ENCODE peak calls at places on chromosome 9, in seven cellular contexts. P is GM10248; V is stimulated activated effector memory CD8-positive, alpha-beta T cell treated with anti-CD3 and anti-CD28 coated beads, Interleukin-12 subunit alpha, Interleukin-12 subunit beta, amount 100 ng/mL, for 72 hours; W is activated gamma-delta T cell treated with Interleukin-2 at 50 U/mL for 16 hours; I is RWPE1; L is activated T-helper 1 cell treated with anti-CD3 and anti-CD28 coated beads, Interleukin-2, amount 50 U/mL, for 16 hours; K is AG04449. X is an unnamed sample.

GRCh38 chr9:91775011-91775707 is 174.9 kb downstream of the ROR2 start:
- DNase-seq in P (peak), V (peak), W (peak), I (peak), L (peak), K (no peak), X (peak)

GRCh38 chr9:126799051-126799450 is 5.8 kb upstream of the ZBTB43 start:
- DNase-seq in P (no peak), V (no peak), W (no peak), I (no peak), L (no peak), K (no peak), X (no peak)

GRCh38 chr9:98281281-98281680 is 25.8 kb upstream of the TBC1D2 start:
- DNase-seq in P (no peak), V (no peak), W (no peak), I (no peak), L (no peak), K (no peak), X (no peak)

GRCh38 chr9:4301971-4302427 is 2.1 kb upstream of the GLIS3 start:
- DNase-seq in P (no peak), V (no peak), W (no peak), I (peak), L (no peak), K (peak), X (no peak)

GRCh38 chr9:34647651-34648050 is 1.2 kb downstream of the GALT start:
- DNase-seq in P (no peak), V (no peak), W (no peak), I (no peak), L (no peak), K (no peak), X (no peak)

GRCh38 chr9:86128235-86128822 is 29.0 kb upstream of the GOLM1 start:
- DNase-seq in P (no peak), V (no peak), W (no peak), I (no peak), L (no peak), K (no peak), X (no peak)

GRCh38 chr9:92632641-92633040 is 37.3 kb downstream of the IPPK start:
- DNase-seq in P (no peak), V (no peak), W (no peak), I (no peak), L (no peak), K (no peak), X (no peak)

GRCh38 chr9:15157371-15157770 is 149.6 kb downstream of the TTC39B start:
- DNase-seq in P (no peak), V (no peak), W (no peak), I (no peak), L (no peak), K (no peak), X (no peak)

GRCh38 chr9:22683393-22684075 is 236.9 kb downstream of the DMRTA1 start:
- DNase-seq in P (no peak), V (no peak), W (no peak), I (peak), L (no peak), K (peak), X (no peak)

GRCh38 chr9:121944741-121945191 is 148.3 kb downstream of the TTLL11 start:
- DNase-seq in P (no peak), V (no peak), W (no peak), I (peak), L (no peak), K (peak), X (no peak)

GRCh38 chr9:33248606-33249005 is 8.6 kb downstream of the SPINK4 start:
- DNase-seq in P (no peak), V (no peak), W (no peak), I (no peak), L (no peak), K (no peak), X (no peak)

GRCh38 chr9:13719410-13719809 is 439.9 kb upstream of the MPDZ start:
- DNase-seq in P (no peak), V (no peak), W (no peak), I (no peak), L (no peak), K (no peak), X (no peak)

GRCh38 chr9:107858260-107858659 is 368.7 kb upstream of the KLF4 start:
- DNase-seq in P (no peak), V (no peak), W (no peak), I (no peak), L (no peak), K (no peak), X (no peak)

GRCh38 chr9:105355810-105356209 is 92.0 kb upstream of the FSD1L start:
- DNase-seq in P (no peak), V (no peak), W (no peak), I (peak), L (no peak), K (no peak), X (no peak)

GRCh38 chr9:30065888-30066287 is 2318.6 kb upstream of the ACO1 start:
- DNase-seq in P (no peak), V (no peak), W (no peak), I (no peak), L (no peak), K (no peak), X (no peak)

GRCh38 chr9:8845376-8845775 is 1045.8 kb upstream of the DMAC1 start:
- DNase-seq in P (no peak), V (no peak), W (no peak), I (no peak), L (no peak), K (no peak), X (no peak)

GRCh38 chr9:27888661-27889295 is 315.5 kb upstream of the C9orf72 start:
- DNase-seq in P (peak), V (peak), W (peak), I (peak), L (no peak), K (no peak), X (no peak)

GRCh38 chr9:4175846-4176245 is 124.0 kb downstream of the GLIS3 start:
- DNase-seq in P (no peak), V (no peak), W (no peak), I (no peak), L (no peak), K (no peak), X (no peak)

GRCh38 chr9:36416870-36417269 is 16.8 kb upstream of the RNF38 start:
- DNase-seq in P (no peak), V (no peak), W (no peak), I (no peak), L (no peak), K (no peak), X (no peak)

GRCh38 chr9:134937566-134938345 is 20.0 kb upstream of the FCN1 start:
- DNase-seq in P (no peak), V (no peak), W (no peak), I (no peak), L (no peak), K (no peak), X (no peak)

GRCh38 chr9:127862075-127863011 is 7.9 kb upstream of the ENG start:
- DNase-seq in P (peak), V (peak), W (peak), I (no peak), L (peak), K (no peak), X (no peak)

GRCh38 chr9:6676254-6676928 is 30.9 kb upstream of the GLDC start:
- DNase-seq in P (no peak), V (no peak), W (no peak), I (no peak), L (no peak), K (no peak), X (no peak)

GRCh38 chr9:116264361-116264760 is 110.8 kb downstream of the PAPPA start:
- DNase-seq in P (no peak), V (no peak), W (no peak), I (no peak), L (no peak), K (no peak), X (no peak)

GRCh38 chr9:113888361-113888760 is 12.3 kb downstream of the ZNF618 start:
- DNase-seq in P (no peak), V (peak), W (no peak), I (no peak), L (no peak), K (no peak), X (no peak)

GRCh38 chr9:135590486-135591079 is 29.0 kb downstream of the PAEP start:
- DNase-seq in P (no peak), V (no peak), W (no peak), I (no peak), L (no peak), K (no peak), X (no peak)

GRCh38 chr9:6924149-6924548 is 166.4 kb downstream of the KDM4C start:
- DNase-seq in P (no peak), V (no peak), W (no peak), I (no peak), L (no peak), K (no peak), X (no peak)

GRCh38 chr9:100449420-100449819 is 22.5 kb downstream of the MSANTD3 start:
- DNase-seq in P (peak), V (no peak), W (no peak), I (no peak), L (no peak), K (no peak), X (no peak)

GRCh38 chr9:12708562-12709298 is 15.5 kb downstream of the TYRP1 start:
- DNase-seq in P (no peak), V (no peak), W (no peak), I (peak), L (no peak), K (no peak), X (no peak)

GRCh38 chr9:111615928-111616327 is 15.2 kb upstream of the DNAJC25 start:
- DNase-seq in P (no peak), V (no peak), W (no peak), I (no peak), L (no peak), K (no peak), X (no peak)

GRCh38 chr9:131885144-131885609 is 145.3 kb upstream of the RAPGEF1 start:
- DNase-seq in P (no peak), V (no peak), W (no peak), I (no peak), L (no peak), K (no peak), X (no peak)

GRCh38 chr9:137444106-137444790 is 3.1 kb upstream of the ENTPD8 start:
- DNase-seq in P (no peak), V (no peak), W (no peak), I (no peak), L (no peak), K (no peak), X (no peak)

GRCh38 chr9:33143241-33143642 is 23.9 kb downstream of the B4GALT1 start:
- DNase-seq in P (no peak), V (no peak), W (no peak), I (no peak), L (no peak), K (no peak), X (no peak)

X was measured in activated naive CD4-positive, alpha-beta T cell.